ENCODE peak calls at places on chromosomes 13 and 19, in five cellular contexts. One of them, this sample, is unnamed. For H3K4me1, the result is how much of the 10 kb centered on the place peaks cover.

GRCh38 chr13:20387441-20387971 is 138.2 kb downstream of the CRYL1 start:
- DNase-seq in endodermal cell: no peak
- DNase-seq in ovary: no peak
- DNase-seq in thoracic aorta: no peak
- DNase-seq in body of pancreas: no peak
- DNase-seq in this sample: no peak

GRCh38 chr19:43784251-43784980 is 3.6 kb upstream of the KCNN4 start:
- DNase-seq in endodermal cell: peak
- DNase-seq in ovary: no peak
- DNase-seq in thoracic aorta: no peak
- DNase-seq in body of pancreas: peak
- DNase-seq in this sample: peak

GRCh38 chr13:99883805-99884204 is 87.8 kb downstream of the ZIC5 start:
- DNase-seq in endodermal cell: peak
- DNase-seq in ovary: no peak
- DNase-seq in thoracic aorta: no peak
- DNase-seq in body of pancreas: no peak
- DNase-seq in this sample: no peak

GRCh38 chr19:6103217-6103644 is 7.1 kb downstream of the RFX2 start:
- DNase-seq in endodermal cell: no peak
- DNase-seq in ovary: peak
- DNase-seq in thoracic aorta: peak
- DNase-seq in body of pancreas: peak
- DNase-seq in this sample: peak

GRCh38 chr19:6185093-6185824 is 49.8 kb downstream of the ACSBG2 start:
- DNase-seq in endodermal cell: no peak
- DNase-seq in ovary: no peak
- DNase-seq in thoracic aorta: no peak
- DNase-seq in body of pancreas: no peak
- DNase-seq in this sample: no peak

GRCh38 chr19:18112989-18113478 is 15.5 kb downstream of the MAST3 start:
- DNase-seq in endodermal cell: peak
- DNase-seq in ovary: peak
- DNase-seq in thoracic aorta: no peak
- DNase-seq in body of pancreas: peak
- DNase-seq in this sample: no peak

GRCh38 chr13:94515911-94516310 is 36.4 kb upstream of the DCT start:
- DNase-seq in endodermal cell: no peak
- DNase-seq in ovary: no peak
- DNase-seq in thoracic aorta: no peak
- DNase-seq in body of pancreas: no peak
- DNase-seq in this sample: no peak

GRCh38 chr13:106566682-106567420 is 1.1 kb downstream of the ARGLU1 start:
- DNase-seq in endodermal cell: peak
- DNase-seq in ovary: peak
- DNase-seq in thoracic aorta: no peak
- DNase-seq in body of pancreas: peak
- DNase-seq in this sample: peak

GRCh38 chr19:18223860-18224524 is 2.2 kb downstream of the PDE4C start:
- DNase-seq in endodermal cell: peak
- DNase-seq in ovary: peak
- DNase-seq in thoracic aorta: no peak
- DNase-seq in body of pancreas: no peak
- DNase-seq in this sample: no peak

DNA sequence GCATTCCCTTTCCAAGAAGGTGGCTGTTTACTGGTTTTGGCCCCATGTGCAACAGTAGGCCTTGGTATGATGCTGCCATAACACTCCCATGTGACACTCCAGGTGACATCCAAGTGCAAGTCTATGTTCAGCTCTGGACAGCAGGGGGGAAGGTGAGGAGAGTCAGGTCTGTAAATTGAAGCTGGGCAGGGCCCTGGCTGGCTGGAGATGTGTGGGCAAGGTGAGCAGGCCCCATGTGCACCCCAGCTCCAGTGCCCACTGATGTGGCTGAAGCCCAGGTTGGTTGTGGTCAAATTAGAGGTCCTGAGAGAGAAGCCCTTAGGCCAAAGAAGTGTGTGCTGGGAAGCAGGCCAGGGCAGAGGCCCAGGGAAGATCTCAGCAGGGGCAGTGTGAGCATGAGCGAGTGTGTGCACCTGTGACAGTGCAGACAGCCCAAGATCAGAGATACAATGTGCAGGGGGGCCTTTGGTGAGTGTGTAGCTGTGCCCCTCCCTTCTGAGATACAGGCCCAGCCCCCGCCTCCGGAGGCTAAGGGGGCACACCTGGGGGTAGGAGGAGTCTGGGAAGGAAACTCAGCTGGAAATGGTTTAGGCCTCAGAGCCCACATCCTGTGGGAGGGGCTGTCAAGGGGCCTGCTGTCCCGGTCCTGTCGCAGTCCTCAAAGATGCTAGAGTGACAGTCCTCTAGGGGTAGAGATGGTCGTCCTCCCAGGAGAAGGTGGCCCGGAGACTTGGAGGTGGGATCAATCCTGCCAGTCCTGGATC is 18.6 kb downstream of the DEDD2 start:
- DNase-seq in endodermal cell: peak
- DNase-seq in ovary: no peak
- DNase-seq in thoracic aorta: no peak
- DNase-seq in body of pancreas: no peak
- DNase-seq in this sample: no peak
- H3K4me1 ChIP-seq in endodermal cell: under half
- H3K4me1 ChIP-seq in ovary: under half
- H3K4me1 ChIP-seq in thoracic aorta: under half
- H3K4me1 ChIP-seq in body of pancreas: under half
- H3K4me1 ChIP-seq in this sample: under half

DNA sequence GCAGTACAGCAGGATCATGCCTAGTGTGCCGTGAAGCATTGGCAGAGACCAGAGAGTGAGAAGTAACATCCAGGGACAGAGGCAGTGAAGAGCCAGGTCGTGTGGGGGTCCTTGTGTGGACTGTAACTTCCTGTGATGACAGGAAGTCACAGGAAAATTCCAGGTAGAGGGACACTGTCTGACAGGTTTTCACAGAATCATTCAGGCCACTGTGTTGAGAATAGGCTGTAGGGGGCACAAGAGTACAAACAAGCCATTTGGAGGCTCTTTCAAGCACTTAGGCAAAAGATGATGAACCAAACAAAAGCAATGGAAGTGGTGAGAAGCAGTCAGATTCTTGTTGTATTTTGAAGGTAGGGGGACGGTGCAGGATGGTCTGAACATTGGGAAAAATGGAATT is 46.4 kb downstream of the N4BP2L1 start:
- DNase-seq in endodermal cell: peak
- DNase-seq in ovary: peak
- DNase-seq in thoracic aorta: no peak
- DNase-seq in body of pancreas: peak
- DNase-seq in this sample: no peak
- TF ChIP-seq CTCF in endodermal cell: peak
- TF ChIP-seq CTCF in ovary: peak
- TF ChIP-seq CTCF in thoracic aorta: peak
- TF ChIP-seq CTCF in body of pancreas: peak
- TF ChIP-seq CTCF in this sample: peak

GRCh38 chr13:113414335-113414734 is 39.0 kb downstream of the ADPRHL1 start:
- DNase-seq in endodermal cell: no peak
- DNase-seq in ovary: no peak
- DNase-seq in thoracic aorta: no peak
- DNase-seq in body of pancreas: no peak
- DNase-seq in this sample: no peak

GRCh38 chr13:113415032-113415431 is 38.3 kb downstream of the ADPRHL1 start:
- DNase-seq in endodermal cell: no peak
- DNase-seq in ovary: no peak
- DNase-seq in thoracic aorta: no peak
- DNase-seq in body of pancreas: no peak
- DNase-seq in this sample: peak

GRCh38 chr13:113412440-113412839 is 40.8 kb downstream of the ADPRHL1 start:
- DNase-seq in endodermal cell: no peak
- DNase-seq in ovary: no peak
- DNase-seq in thoracic aorta: no peak
- DNase-seq in body of pancreas: no peak
- DNase-seq in this sample: peak

GRCh38 chr13:113413898-113414282 is 39.4 kb downstream of the ADPRHL1 start:
- DNase-seq in endodermal cell: no peak
- DNase-seq in ovary: no peak
- DNase-seq in thoracic aorta: peak
- DNase-seq in body of pancreas: no peak
- DNase-seq in this sample: no peak

DNA sequence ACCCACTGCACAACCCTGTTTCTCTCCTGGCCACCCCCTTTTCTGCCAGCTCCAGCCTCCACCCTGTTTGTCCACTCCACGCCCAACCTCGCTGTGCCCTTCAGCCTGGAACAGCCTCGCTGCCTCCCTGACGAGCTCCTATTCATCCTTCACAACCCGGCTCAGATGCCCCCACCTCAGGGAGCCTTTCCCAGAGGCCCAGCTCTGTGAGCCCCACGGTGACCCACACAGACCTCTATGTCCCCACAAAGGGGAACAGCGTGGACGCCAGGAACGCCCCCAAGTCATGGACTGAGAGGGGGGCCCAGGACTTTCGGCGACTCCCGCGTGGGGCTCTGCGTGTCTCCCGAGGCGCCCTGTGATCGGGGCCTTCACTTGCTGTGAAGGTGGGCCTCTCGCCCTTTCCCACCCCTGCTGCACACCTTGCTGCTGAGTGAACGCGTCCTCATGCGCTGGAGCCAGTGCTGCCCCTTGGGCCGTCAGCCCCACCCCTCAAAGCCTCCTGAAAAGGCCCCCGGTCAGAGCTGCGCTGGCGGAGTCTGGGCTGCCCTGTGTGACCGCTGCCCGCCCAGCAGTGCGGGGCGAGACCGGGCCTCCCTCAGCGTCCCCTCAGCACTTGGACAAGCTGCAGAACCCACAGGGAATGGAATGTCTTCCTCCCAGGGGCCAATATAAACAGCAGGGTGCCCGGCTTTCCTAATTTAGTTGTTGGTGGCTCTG is 40.0 kb downstream of the ADPRHL1 start:
- DNase-seq in endodermal cell: no peak
- DNase-seq in ovary: no peak
- DNase-seq in thoracic aorta: peak
- DNase-seq in body of pancreas: no peak
- DNase-seq in this sample: peak
- H3K27ac ChIP-seq in endodermal cell: no peak
- H3K27ac ChIP-seq in ovary: no peak
- H3K27ac ChIP-seq in thoracic aorta: peak
- H3K27ac ChIP-seq in body of pancreas: no peak
- H3K27ac ChIP-seq in this sample: no peak

GRCh38 chr13:30805603-30806011 is 70.3 kb downstream of the ALOX5AP start:
- DNase-seq in endodermal cell: no peak
- DNase-seq in ovary: no peak
- DNase-seq in thoracic aorta: no peak
- DNase-seq in body of pancreas: peak
- DNase-seq in this sample: no peak

GRCh38 chr13:30804474-30804873 is 69.1 kb downstream of the ALOX5AP start:
- DNase-seq in endodermal cell: no peak
- DNase-seq in ovary: no peak
- DNase-seq in thoracic aorta: no peak
- DNase-seq in body of pancreas: no peak
- DNase-seq in this sample: no peak

GRCh38 chr13:30806784-30807183 is 71.4 kb downstream of the ALOX5AP start:
- DNase-seq in endodermal cell: no peak
- DNase-seq in ovary: no peak
- DNase-seq in thoracic aorta: no peak
- DNase-seq in body of pancreas: no peak
- DNase-seq in this sample: no peak

GRCh38 chr13:30803791-30804190 is 68.4 kb downstream of the ALOX5AP start:
- DNase-seq in endodermal cell: no peak
- DNase-seq in ovary: no peak
- DNase-seq in thoracic aorta: no peak
- DNase-seq in body of pancreas: no peak
- DNase-seq in this sample: no peak

DNA sequence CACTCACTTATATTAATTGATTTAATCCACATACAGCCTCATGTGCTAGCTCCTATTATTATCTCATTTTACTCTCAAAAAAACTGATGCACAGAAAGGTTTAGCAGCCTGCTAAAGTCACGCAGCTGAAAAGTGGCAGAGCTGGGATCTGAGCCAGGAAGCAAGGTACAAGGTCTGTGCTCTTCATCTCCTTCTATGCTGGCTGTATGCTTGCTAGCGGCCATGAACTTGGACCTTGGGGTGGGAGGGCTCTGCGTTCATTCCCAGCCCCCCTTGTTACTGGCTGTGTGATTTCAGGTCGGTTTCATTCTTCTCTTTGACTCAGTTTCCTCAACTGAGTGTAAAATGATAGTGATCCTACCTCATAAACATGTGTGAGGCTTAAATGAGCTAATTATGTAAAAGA is 69.8 kb downstream of the ALOX5AP start:
- DNase-seq in endodermal cell: no peak
- DNase-seq in ovary: no peak
- DNase-seq in thoracic aorta: no peak
- DNase-seq in body of pancreas: no peak
- DNase-seq in this sample: no peak
- H3K4me1 ChIP-seq in endodermal cell: under half
- H3K4me1 ChIP-seq in ovary: under half
- H3K4me1 ChIP-seq in thoracic aorta: under half
- H3K4me1 ChIP-seq in body of pancreas: under half
- H3K4me1 ChIP-seq in this sample: under half

GRCh38 chr19:51978882-51979281 is 7.8 kb downstream of the ZNF350 start:
- DNase-seq in endodermal cell: no peak
- DNase-seq in ovary: no peak
- DNase-seq in thoracic aorta: no peak
- DNase-seq in body of pancreas: no peak
- DNase-seq in this sample: no peak

GRCh38 chr19:51980116-51980736 is 6.4 kb downstream of the ZNF350 start:
- DNase-seq in endodermal cell: no peak
- DNase-seq in ovary: no peak
- DNase-seq in thoracic aorta: no peak
- DNase-seq in body of pancreas: no peak
- DNase-seq in this sample: no peak

GRCh38 chr19:51977346-51977745 is 9.3 kb downstream of the ZNF350 start:
- DNase-seq in endodermal cell: no peak
- DNase-seq in ovary: no peak
- DNase-seq in thoracic aorta: no peak
- DNase-seq in body of pancreas: no peak
- DNase-seq in this sample: no peak

GRCh38 chr19:51971624-51972023 is 15.0 kb downstream of the ZNF350 start:
- DNase-seq in endodermal cell: no peak
- DNase-seq in ovary: no peak
- DNase-seq in thoracic aorta: no peak
- DNase-seq in body of pancreas: no peak
- DNase-seq in this sample: no peak

DNA sequence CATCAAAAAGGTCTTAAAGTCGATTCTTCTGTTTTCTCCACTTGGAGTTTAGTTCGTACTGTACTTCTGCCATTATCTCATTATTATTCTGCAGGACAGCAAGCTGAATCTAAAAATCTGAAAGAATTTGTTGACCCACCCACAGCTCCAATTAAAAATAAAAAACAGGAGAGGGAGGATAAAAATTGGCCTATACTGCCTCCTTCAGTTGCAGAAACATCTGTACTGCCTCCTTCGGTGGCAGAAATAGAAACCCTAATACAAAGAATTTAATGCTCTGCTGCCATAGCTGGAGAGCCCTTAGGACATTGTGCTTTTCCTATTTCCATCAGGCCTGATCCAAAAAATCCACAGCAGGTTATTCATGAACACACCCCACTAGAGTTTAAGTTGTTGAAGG is 9.8 kb downstream of the ZNF350 start:
- DNase-seq in endodermal cell: no peak
- DNase-seq in ovary: no peak
- DNase-seq in thoracic aorta: no peak
- DNase-seq in body of pancreas: no peak
- DNase-seq in this sample: no peak
- TF ChIP-seq CTCF in endodermal cell: no peak
- TF ChIP-seq CTCF in ovary: no peak
- TF ChIP-seq CTCF in thoracic aorta: no peak
- TF ChIP-seq CTCF in body of pancreas: no peak
- TF ChIP-seq CTCF in this sample: no peak